ENCODE peak calls at places on chromosomes 16 and 17, in four cellular contexts. Q is ureter; X is GM13977; E is stimulated activated CD4-positive, alpha-beta T cell treated with anti-CD3 and anti-CD28 coated beads, TNF-alpha, amount 100 ng/mL, for 48 hours. T is an unnamed sample.

GRCh38 chr17:17415006-17415405 is 61.8 kb upstream of the MED9 start:
- DNase-seq in Q (no peak), X (no peak), E (no peak), T (no peak)

GRCh38 chr17:1487939-1488825 is 4.3 kb downstream of the MYO1C start:
- DNase-seq in Q (peak; percentile 83), X (peak; percentile 90), E (peak; percentile 50), T (peak; percentile 97)

GRCh38 chr17:70407501-70407900 is 238.2 kb downstream of the KCNJ2 start:
- DNase-seq in Q (no peak), X (no peak), E (no peak), T (no peak)

GRCh38 chr16:88649924-88650748 is 717 bp downstream of the CYBA start:
- DNase-seq in Q (no peak), X (peak; percentile 79), E (no peak), T (peak; percentile 83)

GRCh38 chr16:50153648-50154368 is 702 bp downstream of the TENT4B start:
- DNase-seq in Q (peak; percentile 52), X (peak; percentile 56), E (no peak), T (no peak)

GRCh38 chr17:81295678-81296381 is 723 bp upstream of the SLC38A10 start:
- DNase-seq in Q (peak; percentile 69), X (peak; percentile 74), E (no peak), T (no peak)

GRCh38 chr16:59997706-59998105 is 1263.6 kb upstream of the GOT2 start:
- DNase-seq in Q (no peak), X (no peak), E (no peak), T (no peak)

GRCh38 chr16:81975637-81976036 is 35.6 kb downstream of the SDR42E1 start:
- DNase-seq in Q (no peak), X (no peak), E (no peak), T (no peak)

GRCh38 chr17:63841350-63842172 is 924 bp downstream of the SMARCD2 start:
- DNase-seq in Q (peak; percentile 74), X (peak; percentile 40), E (no peak), T (peak; percentile 88)

GRCh38 chr16:15521390-15521757 is 87.0 kb downstream of the BMERB1 start:
- DNase-seq in Q (no peak), X (no peak), E (no peak), T (no peak)

GRCh38 chr16:12120331-12120981 is 143.9 kb downstream of the SNX29 start:
- DNase-seq in Q (no peak), X (no peak), E (no peak), T (no peak)

GRCh38 chr16:19817122-19817521 is 67.5 kb downstream of the GPRC5B start:
- DNase-seq in Q (no peak), X (no peak), E (no peak), T (no peak)

T was measured in osteocyte.